ENCODE peak calls at places on chromosome 15, in six cellular contexts. S is endodermal cell, R is adipocyte, I is GM23248, F is colonic mucosa, W is PC-3. P is an unnamed sample. For H3K4me1 and H3K9me3, the result is how much of the 10 kb centered on the place peaks cover.

GRCh38 chr15:90570643-90571042 is 40.9 kb downstream of the CRTC3 start:
- DNase-seq in S (no peak), R (no peak), I (peak), F (no peak), W (no peak), P (no peak)

GRCh38 chr15:64904189-64904588 is 7.5 kb upstream of the ANKDD1A start:
- DNase-seq in S (peak), R (no peak), I (no peak), F (no peak), W (no peak), P (no peak)

GRCh38 chr15:25695875-25696760 is 167.0 kb downstream of the ATP10A start:
- DNase-seq in S (no peak), R (no peak), I (no peak), F (no peak), W (no peak), P (no peak)

GRCh38 chr15:51193526-51193925 is 98.8 kb upstream of the TNFAIP8L3 start:
- DNase-seq in S (no peak), R (no peak), I (no peak), F (no peak), W (no peak), P (no peak)

GRCh38 chr15:22979069-22979698 is 984 bp downstream of the CYFIP1 start:
- DNase-seq in S (peak), R (peak), I (peak), F (peak), W (peak), P (no peak)

GRCh38 chr15:77859491-77860060 is 217.9 kb downstream of the TBC1D2B start:
- DNase-seq in S (peak), R (no peak), I (no peak), F (peak), W (no peak), P (no peak)

GRCh38 chr15:52233405-52233804 is 42.2 kb upstream of the GNB5 start:
- DNase-seq in S (no peak), R (no peak), I (peak), F (no peak), W (no peak), P (no peak)

GRCh38 chr15:60651734-60652141 is 172.8 kb upstream of the ICE2 start:
- DNase-seq in S (peak), R (no peak), I (no peak), F (no peak), W (no peak), P (no peak)

GRCh38 chr15:70486451-70487379 is 276.6 kb downstream of the UACA start:
- DNase-seq in S (no peak), R (peak), I (peak), F (no peak), W (peak), P (peak)

GRCh38 chr15:68633181-68634121 is 54.7 kb downstream of the CORO2B start:
- DNase-seq in S (no peak), R (no peak), I (no peak), F (no peak), W (no peak), P (no peak)

GRCh38 chr15:57032338-57032737 is 113.9 kb downstream of the TCF12 start:
- DNase-seq in S (no peak), R (no peak), I (no peak), F (no peak), W (no peak), P (no peak)

GRCh38 chr15:61474796-61475195 is 245.7 kb upstream of the RORA start:
- DNase-seq in S (no peak), R (no peak), I (no peak), F (no peak), W (no peak), P (no peak)

GRCh38 chr15:86690566-86690965 is 610.9 kb downstream of the AGBL1 start:
- DNase-seq in S (no peak), R (no peak), I (no peak), F (no peak), W (peak), P (no peak)

DNA sequence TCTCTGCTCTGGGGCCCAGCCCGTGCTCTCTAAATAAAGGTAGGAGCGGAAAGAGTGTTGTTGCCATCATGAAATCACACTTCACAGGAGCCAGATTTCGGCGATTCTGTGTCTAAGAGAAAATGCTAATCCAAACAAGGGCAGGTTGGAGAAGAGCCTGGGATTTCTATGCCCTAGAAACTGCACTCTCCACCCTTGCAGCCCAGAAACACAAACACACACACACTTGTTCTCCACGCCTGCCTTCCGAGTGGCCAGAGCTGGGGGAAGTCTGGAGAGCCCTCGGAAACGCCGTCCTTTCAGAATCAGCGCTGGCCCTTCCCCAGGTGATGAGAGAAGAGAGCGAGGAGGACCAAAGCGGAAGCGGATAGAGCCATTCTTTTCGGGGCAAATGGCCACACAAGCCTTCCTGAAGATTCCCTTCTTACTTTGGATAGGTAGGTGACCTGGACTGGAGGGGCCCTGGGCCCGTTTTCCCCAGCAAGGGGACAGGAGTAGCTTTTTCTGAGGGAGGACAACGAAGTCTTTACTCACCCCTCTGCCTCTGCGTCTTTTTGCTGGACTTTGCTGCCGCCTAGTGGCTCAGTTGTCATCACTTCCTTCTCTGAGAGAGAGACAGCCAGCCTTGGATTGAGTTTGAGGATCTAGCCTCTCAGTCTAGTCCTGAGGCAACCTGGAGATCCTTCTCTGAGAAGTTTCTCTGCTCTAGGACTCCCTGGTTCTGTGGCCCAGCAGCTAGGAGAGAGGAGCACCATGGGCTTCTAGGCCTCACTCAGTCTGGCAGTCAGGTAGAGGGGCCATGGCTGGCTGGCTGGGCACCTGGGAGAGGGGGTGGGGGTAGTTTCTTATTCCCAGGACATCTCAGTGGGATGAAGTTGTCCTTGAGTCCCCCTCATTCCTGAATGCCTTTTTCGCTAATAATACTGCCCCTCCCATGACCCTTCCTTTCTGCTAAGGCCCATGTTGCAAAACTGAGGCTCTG is 37.7 kb downstream of the SENP8 start:
- DNase-seq in S (peak), R (peak), I (peak), F (peak), W (peak), P (peak)
- H3K9ac ChIP-seq in S (no peak), R (peak), I (peak), F (peak), W (peak), P (no peak)

DNA sequence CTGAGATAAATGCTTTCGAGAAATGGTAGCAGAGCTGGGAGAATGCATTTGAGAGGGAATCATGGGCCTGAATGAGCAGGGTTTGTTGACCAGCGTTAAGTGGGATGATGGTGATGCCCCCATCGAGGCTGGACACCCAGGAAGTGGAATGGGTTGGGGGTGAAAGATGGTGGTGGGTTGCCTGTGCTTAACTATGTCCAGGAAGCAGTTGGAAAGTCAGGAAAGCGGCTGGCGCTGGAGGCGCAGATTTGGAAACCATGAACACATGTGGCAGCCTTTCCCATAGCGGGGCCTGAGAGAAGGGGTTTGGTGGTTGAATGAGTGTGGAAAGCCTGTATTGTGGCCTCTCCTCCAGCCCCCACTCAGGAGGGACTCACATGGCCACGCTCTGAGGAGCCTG is 80.7 kb downstream of the AAGAB start:
- DNase-seq in S (no peak), R (no peak), I (no peak), F (no peak), W (no peak), P (no peak)
- H3K4me1 ChIP-seq in S (under half), R (under half), I (under half), F (under half), W (half or more), P (under half)

GRCh38 chr15:31434418-31435255 is 108.0 kb downstream of the KLF13 start:
- DNase-seq in S (no peak), R (peak), I (peak), F (peak), W (peak), P (peak)
- H3K9me3 ChIP-seq in S (under half), R (under half), I (under half), F (under half), W (under half), P (under half)

GRCh38 chr15:88664151-88664778 is 25.4 kb downstream of the ISG20 start:
- DNase-seq in S (no peak), R (no peak), I (no peak), F (no peak), W (no peak), P (peak)

GRCh38 chr15:88663216-88663615 is 24.4 kb downstream of the ISG20 start:
- DNase-seq in S (no peak), R (peak), I (peak), F (no peak), W (peak), P (no peak)

GRCh38 chr15:88658972-88659931 is 20.4 kb downstream of the ISG20 start:
- DNase-seq in S (no peak), R (peak), I (peak), F (no peak), W (peak), P (no peak)

GRCh38 chr15:88661041-88661765 is 22.4 kb downstream of the ISG20 start:
- DNase-seq in S (no peak), R (peak), I (peak), F (no peak), W (no peak), P (no peak)

DNA sequence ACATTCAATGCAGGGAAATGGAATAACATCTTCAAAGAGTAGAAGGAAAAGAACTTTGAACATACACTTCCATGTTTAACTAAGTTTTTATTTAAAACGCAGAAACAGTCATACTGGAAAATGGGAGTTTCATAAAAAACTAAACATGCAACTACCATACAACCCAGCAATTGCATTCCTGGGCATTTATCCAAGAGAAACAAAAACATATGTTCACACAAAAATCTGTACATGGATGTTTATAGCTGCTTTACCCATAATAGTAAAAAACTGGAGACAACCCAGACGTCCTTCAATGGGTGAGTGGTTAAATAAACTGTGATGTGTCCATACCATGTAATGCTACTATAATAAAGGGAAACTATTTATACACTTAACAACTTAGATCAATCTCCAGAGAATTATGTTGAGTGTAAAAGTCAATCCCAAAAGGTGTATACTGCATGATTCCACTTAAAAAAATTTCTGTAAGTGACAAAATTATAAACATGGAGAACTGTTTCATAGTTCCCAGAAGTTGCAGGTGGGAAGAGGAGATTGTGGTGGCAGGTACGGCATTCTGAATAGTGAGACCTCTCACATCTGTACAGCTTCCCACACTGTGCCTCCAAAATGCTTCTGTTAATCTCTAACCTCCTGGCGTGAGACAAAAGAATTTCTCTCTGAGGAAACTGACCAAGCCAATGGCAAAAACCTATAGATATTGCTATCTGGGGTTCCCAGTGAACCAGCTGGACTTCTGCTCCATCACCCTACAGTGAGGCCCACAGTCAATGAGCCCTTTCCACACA is 23.1 kb downstream of the ISG20 start:
- DNase-seq in S (no peak), R (peak), I (no peak), F (peak), W (no peak), P (no peak)
- H3K9ac ChIP-seq in S (no peak), R (no peak), I (no peak), F (no peak), W (no peak), P (no peak)

GRCh38 chr15:66386204-66387123 is at the start of gene MAP2K1:
- DNase-seq in S (peak), R (peak), I (peak), F (peak), W (peak), P (peak)
- H3K4me1 ChIP-seq in S (under half), R (under half), I (under half), F (under half), W (under half), P (half or more)